ENCODE peak calls at places on chromosome 12, in seven cellular contexts. X is body of pancreas, Z is mesendoderm, H is Peyer's patch, N is AG04449, I is astrocyte, L is OCI-LY7. A is an unnamed sample.

GRCh38 chr12:116690016-116690709 is 47.7 kb downstream of the SPRING1 start:
- DNase-seq in X (no peak), H (no peak), L (no peak), N (no peak), I (no peak), Z (no peak), A (no peak)

GRCh38 chr12:34605510-34605887 is 583.2 kb downstream of the ALG10 start:
- DNase-seq in Z (no peak), H (peak), L (no peak), N (no peak), X (no peak), I (no peak), A (no peak)

GRCh38 chr12:46886541-46887041 is 60.8 kb upstream of the SLC38A4 start:
- DNase-seq in L (no peak), X (no peak), I (peak), N (peak), Z (no peak), H (no peak), A (peak)

GRCh38 chr12:51388826-51389225 is 2.4 kb downstream of the GALNT6 start:
- DNase-seq in I (no peak), Z (no peak), H (no peak), L (no peak), X (no peak), N (no peak), A (no peak)

GRCh38 chr12:26976687-26977086 is 37.5 kb downstream of the TM7SF3 start:
- DNase-seq in N (no peak), Z (no peak), L (no peak), X (no peak), I (no peak), H (no peak), A (no peak)

GRCh38 chr12:111154180-111154579 is 214.7 kb downstream of the PHETA1 start:
- DNase-seq in L (no peak), I (no peak), X (no peak), H (no peak), Z (peak), N (no peak), A (no peak)

GRCh38 chr12:66688836-66689439 is 10.1 kb upstream of the GRIP1 start:
- DNase-seq in N (no peak), I (no peak), Z (peak), H (no peak), X (peak), L (peak), A (peak)

GRCh38 chr12:113128802-113129663 is 6.5 kb downstream of the RASAL1 start:
- DNase-seq in Z (no peak), H (no peak), L (peak), X (no peak), N (no peak), I (no peak), A (no peak)

GRCh38 chr12:28535216-28535615 is 345.0 kb downstream of the CCDC91 start:
- DNase-seq in H (no peak), I (peak), N (peak), X (no peak), Z (peak), L (no peak), A (peak)

GRCh38 chr12:63961048-63961447 is 116.5 kb downstream of the SRGAP1 start:
- DNase-seq in N (no peak), I (no peak), Z (no peak), H (no peak), X (no peak), L (no peak), A (no peak)

GRCh38 chr12:98533723-98534251 is 18.4 kb downstream of the TMPO start:
- DNase-seq in Z (peak), L (no peak), H (no peak), I (no peak), X (no peak), N (peak), A (no peak)

GRCh38 chr12:120229071-120229582 is 28.2 kb upstream of the RPLP0 start:
- DNase-seq in X (no peak), Z (peak), I (no peak), N (no peak), L (peak), H (peak), A (no peak)

GRCh38 chr12:57621497-57622292 is 10.5 kb downstream of the ARHGEF25 start:
- DNase-seq in I (no peak), H (peak), X (peak), N (no peak), L (peak), Z (peak), A (no peak)

GRCh38 chr12:10855807-10856206 is 6.5 kb upstream of the PRR4 start:
- DNase-seq in I (no peak), H (no peak), N (no peak), X (no peak), L (no peak), Z (no peak), A (no peak)

GRCh38 chr12:2853626-2854025 is 3.2 kb downstream of the TEX52 start:
- DNase-seq in Z (peak), H (peak), I (peak), L (no peak), N (no peak), X (peak), A (no peak)

GRCh38 chr12:118059645-118060275 is 1.2 kb downstream of the WSB2 start:
- DNase-seq in I (no peak), X (no peak), N (no peak), L (no peak), H (no peak), Z (peak), A (no peak)

GRCh38 chr12:39603065-39603464 is 16.5 kb downstream of the ABCD2 start:
- DNase-seq in X (no peak), I (no peak), N (no peak), L (no peak), H (no peak), Z (no peak), A (no peak)

GRCh38 chr12:47938093-47938492 is 25.3 kb upstream of the TMEM106C start:
- DNase-seq in N (no peak), X (no peak), L (no peak), Z (no peak), H (no peak), I (peak), A (no peak)

GRCh38 chr12:32183646-32184045 is 77.0 kb downstream of the BICD1 start:
- DNase-seq in N (peak), Z (peak), L (no peak), I (no peak), H (no peak), X (no peak), A (no peak)

GRCh38 chr12:38110026-38110699 is 206.4 kb upstream of the ALG10B start:
- DNase-seq in N (no peak), L (no peak), Z (no peak), H (no peak), X (no peak), I (no peak), A (no peak)

GRCh38 chr12:116136340-116136739 is 141.2 kb downstream of the MED13L start:
- DNase-seq in Z (no peak), L (no peak), N (no peak), I (peak), H (no peak), X (no peak), A (no peak)

GRCh38 chr12:23133471-23133870 is 508.5 kb downstream of the ETNK1 start:
- DNase-seq in I (no peak), Z (no peak), L (no peak), N (no peak), X (no peak), H (no peak), A (no peak)

GRCh38 chr12:106080111-106080732 is 58.5 kb downstream of the NUAK1 start:
- DNase-seq in X (no peak), H (no peak), N (peak), Z (no peak), I (peak), L (no peak), A (no peak)

GRCh38 chr12:17062296-17063061 is 456.5 kb upstream of the LMO3 start:
- DNase-seq in X (no peak), Z (no peak), I (no peak), L (no peak), H (no peak), N (no peak), A (no peak)

GRCh38 chr12:8817856-8818255 is 4.6 kb upstream of the A2ML1 start:
- DNase-seq in I (peak), Z (no peak), X (no peak), L (no peak), N (peak), H (no peak), A (no peak)

GRCh38 chr12:78189656-78190055 is 359.0 kb downstream of the NAV3 start:
- DNase-seq in X (no peak), Z (no peak), H (no peak), N (no peak), L (no peak), I (no peak), A (no peak)

GRCh38 chr12:26469801-26470200 is 274.4 kb downstream of the SSPN start:
- DNase-seq in X (no peak), N (no peak), Z (no peak), H (no peak), I (no peak), L (no peak), A (no peak)

GRCh38 chr12:23493690-23494101 is 455.8 kb downstream of the SOX5 start:
- DNase-seq in N (no peak), L (no peak), H (no peak), I (no peak), X (no peak), Z (no peak), A (no peak)

GRCh38 chr12:27331299-27331926 is 1.2 kb upstream of the BMAL2 start:
- DNase-seq in Z (no peak), N (peak), X (no peak), I (peak), L (no peak), H (no peak), A (peak)

GRCh38 chr12:53205747-53206146 is 1.3 kb downstream of the ITGB7 start:
- DNase-seq in L (peak), N (no peak), H (peak), I (peak), X (no peak), Z (no peak), A (peak)

GRCh38 chr12:53208435-53208834 is 1.4 kb upstream of the ITGB7 start:
- DNase-seq in X (no peak), L (no peak), I (no peak), H (no peak), Z (peak), N (no peak), A (no peak)

GRCh38 chr12:53204351-53204750 is 2.7 kb downstream of the ITGB7 start:
- DNase-seq in X (no peak), Z (no peak), N (no peak), L (no peak), H (no peak), I (no peak), A (no peak)

GRCh38 chr12:53208877-53209463 is 1.9 kb upstream of the ITGB7 start:
- DNase-seq in L (peak), Z (no peak), N (no peak), X (no peak), H (peak), I (no peak), A (no peak)

GRCh38 chr12:53207042-53207441 is at the start of gene ITGB7:
- DNase-seq in X (no peak), Z (no peak), H (peak), L (peak), N (no peak), I (no peak), A (no peak)
- H3K4me3 ChIP-seq in X (no peak), Z (no peak), H (peak), L (peak), N (no peak), I (no peak), A (no peak)

GRCh38 chr12:102917026-102917787 is at the start of gene PAH:
- DNase-seq in I (no peak), Z (peak), X (peak), H (no peak), L (peak), N (no peak), A (no peak)
- H3K4me3 ChIP-seq in I (no peak), Z (peak), X (no peak), H (peak), L (peak), N (no peak), A (no peak)

DNA sequence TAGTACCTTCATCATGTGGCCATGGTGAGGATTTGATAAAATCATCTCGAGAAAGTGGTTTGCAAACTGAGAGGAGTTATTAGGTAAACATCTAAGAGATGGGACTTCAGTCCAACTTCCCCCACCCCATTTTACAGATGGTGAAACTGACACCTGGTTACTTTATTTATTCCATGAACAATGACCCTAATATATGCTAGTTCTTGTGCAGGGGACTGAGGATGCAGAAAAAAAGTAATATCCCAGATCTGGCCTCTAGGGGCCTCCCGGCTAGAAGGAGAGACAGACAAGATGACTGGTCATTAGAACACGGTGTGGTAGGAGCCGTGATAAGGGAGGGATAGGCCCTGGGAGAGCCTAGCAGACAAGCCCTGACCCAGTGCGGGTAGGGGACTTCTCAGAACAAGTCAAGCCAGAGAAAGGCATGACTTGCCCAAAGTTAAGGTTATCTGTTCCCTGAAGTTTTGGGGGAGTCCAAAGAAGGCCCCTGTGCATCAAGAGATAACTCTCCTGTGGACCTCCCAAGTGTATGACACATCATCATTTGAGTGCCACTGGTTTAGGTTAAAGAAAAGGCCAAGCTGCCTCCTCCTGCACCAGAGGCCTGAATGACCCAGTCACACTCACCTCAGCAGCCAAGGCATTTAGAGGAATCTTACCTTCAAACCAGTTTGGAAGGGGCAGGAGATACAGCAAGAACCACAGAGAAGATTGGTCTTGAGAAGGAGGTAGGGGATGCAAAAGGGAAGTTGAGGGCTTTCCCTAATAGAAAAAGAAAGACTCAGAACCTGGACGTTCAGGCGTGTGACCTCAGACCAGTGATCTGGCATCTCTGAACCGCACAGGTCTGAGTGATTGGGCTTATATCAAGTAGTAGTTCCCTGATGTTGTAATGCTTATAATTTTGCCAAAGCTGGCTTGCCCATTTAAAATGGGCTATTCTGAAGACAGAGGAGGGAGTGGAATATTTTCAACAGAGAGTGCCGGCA is 1.6 kb downstream of the CMKLR1 start:
- DNase-seq in I (no peak), H (no peak), X (no peak), N (no peak), L (peak), Z (peak), A (no peak)
- H3K4me3 ChIP-seq in I (no peak), H (no peak), X (no peak), N (no peak), L (no peak), Z (no peak), A (no peak)

GRCh38 chr12:6954754-6955461 is 3.8 kb downstream of the PTPN6 start:
- DNase-seq in I (no peak), X (no peak), N (no peak), Z (no peak), L (no peak), H (no peak), A (no peak)
- H3K4me3 ChIP-seq in I (no peak), X (no peak), N (no peak), Z (no peak), L (no peak), H (no peak), A (no peak)

DNA sequence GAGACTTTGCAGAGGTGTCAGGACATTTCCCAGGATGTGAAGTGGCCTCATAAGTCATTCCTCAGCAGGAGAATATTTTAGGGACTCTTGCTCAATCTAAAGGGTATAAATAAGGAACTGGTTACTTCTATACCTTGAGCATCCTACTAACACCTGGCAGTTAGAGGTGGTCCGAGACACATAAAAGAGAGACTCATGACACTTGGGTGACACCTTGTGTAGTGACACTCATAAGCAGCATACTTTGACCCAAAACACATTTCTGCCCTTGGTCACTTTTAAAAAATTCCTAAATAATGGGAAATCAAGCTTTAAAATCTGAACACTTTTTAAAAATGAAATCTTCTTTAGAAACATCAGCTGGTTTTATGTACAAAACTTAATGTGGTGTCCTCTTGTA is 118.4 kb downstream of the KCNMB4 start:
- DNase-seq in H (no peak), L (peak), N (no peak), I (no peak), X (no peak), Z (no peak), A (no peak)
- H3K4me3 ChIP-seq in H (no peak), L (no peak), N (no peak), I (no peak), X (no peak), Z (no peak), A (no peak)

GRCh38 chr12:107484941-107485340 is 200.7 kb upstream of the PWP1 start:
- DNase-seq in H (no peak), L (no peak), I (no peak), Z (no peak), N (no peak), X (no peak), A (no peak)
- H3K4me3 ChIP-seq in H (no peak), L (no peak), I (no peak), Z (no peak), N (no peak), X (no peak), A (no peak)

GRCh38 chr12:1534708-1535107 is 59.7 kb downstream of the FBXL14 start:
- DNase-seq in X (no peak), Z (no peak), N (no peak), I (no peak), H (no peak), L (peak), A (no peak)

GRCh38 chr12:1533205-1533601 is 61.2 kb downstream of the FBXL14 start:
- DNase-seq in X (no peak), I (peak), L (peak), H (no peak), N (no peak), Z (no peak), A (no peak)

GRCh38 chr12:1532367-1532752 is 62.0 kb downstream of the FBXL14 start:
- DNase-seq in X (no peak), Z (no peak), I (no peak), N (no peak), L (no peak), H (no peak), A (no peak)

GRCh38 chr12:1532796-1533195 is 61.6 kb downstream of the FBXL14 start:
- DNase-seq in X (no peak), L (no peak), Z (no peak), H (no peak), N (no peak), I (no peak), A (no peak)

GRCh38 chr12:1533602-1534304 is 60.6 kb downstream of the FBXL14 start:
- DNase-seq in I (peak), N (no peak), X (no peak), H (no peak), L (peak), Z (no peak), A (no peak)
- H3K4me3 ChIP-seq in I (peak), N (peak), X (no peak), H (no peak), L (peak), Z (no peak), A (peak)

GRCh38 chr12:49108958-49109404 is 1.7 kb downstream of the LMBR1L start:
- DNase-seq in H (peak), X (peak), L (no peak), I (no peak), N (no peak), Z (no peak), A (no peak)
- H3K4me3 ChIP-seq in H (peak), X (no peak), L (peak), I (peak), N (peak), Z (no peak), A (peak)

GRCh38 chr12:5222729-5223128 is 179.1 kb downstream of the KCNA5 start:
- DNase-seq in N (no peak), X (no peak), L (no peak), I (no peak), H (no peak), Z (no peak), A (no peak)
- H3K4me3 ChIP-seq in N (no peak), X (no peak), L (no peak), I (no peak), H (no peak), Z (no peak), A (no peak)

A was measured in skeletal muscle cell.